ENCODE peak calls at places on chromosomes 6 and 20, in nine cellular contexts. One of them, this sample, is unnamed.

GRCh38 chr6:87481936-87482335 is 9.2 kb downstream of the SLC35A1 start:
- DNase-seq in heart left ventricle: no peak
- DNase-seq in ovary: no peak
- DNase-seq in HepG2: no peak
- DNase-seq in tibial nerve: no peak
- DNase-seq in adrenal gland: no peak
- DNase-seq in HCT116: no peak
- DNase-seq in gastrocnemius medialis: no peak
- DNase-seq in endothelial cell of umbilical vein: no peak
- DNase-seq in this sample: no peak

GRCh38 chr20:44324343-44324742 is 12.5 kb upstream of the R3HDML start:
- DNase-seq in HCT116: no peak
- DNase-seq in adrenal gland: no peak
- DNase-seq in tibial nerve: no peak
- DNase-seq in endothelial cell of umbilical vein: no peak
- DNase-seq in heart left ventricle: no peak
- DNase-seq in gastrocnemius medialis: no peak
- DNase-seq in HepG2: no peak
- DNase-seq in ovary: no peak
- DNase-seq in this sample: no peak

GRCh38 chr6:12182676-12183075 is 107.5 kb upstream of the EDN1 start:
- DNase-seq in ovary: no peak
- DNase-seq in HepG2: no peak
- DNase-seq in HCT116: no peak
- DNase-seq in adrenal gland: no peak
- DNase-seq in heart left ventricle: no peak
- DNase-seq in endothelial cell of umbilical vein: no peak
- DNase-seq in gastrocnemius medialis: no peak
- DNase-seq in tibial nerve: no peak
- DNase-seq in this sample: no peak

GRCh38 chr6:13528777-13529343 is 41.5 kb upstream of the GFOD1 start:
- DNase-seq in HepG2: no peak
- DNase-seq in adrenal gland: no peak
- DNase-seq in heart left ventricle: peak
- DNase-seq in HCT116: no peak
- DNase-seq in endothelial cell of umbilical vein: peak
- DNase-seq in gastrocnemius medialis: no peak
- DNase-seq in tibial nerve: no peak
- DNase-seq in ovary: no peak
- DNase-seq in this sample: no peak

GRCh38 chr6:158660331-158660730 is 10.5 kb downstream of the SYTL3 start:
- DNase-seq in gastrocnemius medialis: no peak
- DNase-seq in tibial nerve: no peak
- DNase-seq in endothelial cell of umbilical vein: no peak
- DNase-seq in HCT116: no peak
- DNase-seq in heart left ventricle: no peak
- DNase-seq in adrenal gland: no peak
- DNase-seq in HepG2: no peak
- DNase-seq in ovary: no peak
- DNase-seq in this sample: peak

GRCh38 chr20:10524034-10524476 is 89.0 kb downstream of the SLX4IP start:
- DNase-seq in HCT116: no peak
- DNase-seq in tibial nerve: peak
- DNase-seq in gastrocnemius medialis: peak
- DNase-seq in heart left ventricle: peak
- DNase-seq in adrenal gland: no peak
- DNase-seq in HepG2: no peak
- DNase-seq in endothelial cell of umbilical vein: no peak
- DNase-seq in ovary: peak
- DNase-seq in this sample: no peak

GRCh38 chr6:159113223-159113622 is 56.0 kb upstream of the FNDC1 start:
- DNase-seq in endothelial cell of umbilical vein: no peak
- DNase-seq in heart left ventricle: no peak
- DNase-seq in tibial nerve: no peak
- DNase-seq in adrenal gland: no peak
- DNase-seq in HCT116: no peak
- DNase-seq in ovary: no peak
- DNase-seq in gastrocnemius medialis: no peak
- DNase-seq in HepG2: no peak
- DNase-seq in this sample: no peak

GRCh38 chr20:51697119-51697826 is 70.9 kb downstream of the ATP9A start:
- DNase-seq in endothelial cell of umbilical vein: peak
- DNase-seq in HCT116: no peak
- DNase-seq in adrenal gland: no peak
- DNase-seq in HepG2: no peak
- DNase-seq in heart left ventricle: no peak
- DNase-seq in gastrocnemius medialis: no peak
- DNase-seq in ovary: no peak
- DNase-seq in tibial nerve: no peak
- DNase-seq in this sample: no peak

GRCh38 chr6:170090561-170090960 is 200.3 kb downstream of the DLL1 start:
- DNase-seq in tibial nerve: no peak
- DNase-seq in heart left ventricle: peak
- DNase-seq in gastrocnemius medialis: no peak
- DNase-seq in adrenal gland: peak
- DNase-seq in endothelial cell of umbilical vein: no peak
- DNase-seq in HCT116: no peak
- DNase-seq in ovary: no peak
- DNase-seq in HepG2: no peak
- DNase-seq in this sample: no peak

GRCh38 chr6:44925100-44925739 is 402.9 kb upstream of the RUNX2 start:
- DNase-seq in gastrocnemius medialis: no peak
- DNase-seq in endothelial cell of umbilical vein: peak
- DNase-seq in tibial nerve: no peak
- DNase-seq in adrenal gland: no peak
- DNase-seq in HCT116: no peak
- DNase-seq in ovary: no peak
- DNase-seq in heart left ventricle: no peak
- DNase-seq in HepG2: peak
- DNase-seq in this sample: peak

GRCh38 chr6:161536141-161536735 is 262.4 kb upstream of the AGPAT4 start:
- DNase-seq in HepG2: no peak
- DNase-seq in adrenal gland: no peak
- DNase-seq in HCT116: no peak
- DNase-seq in ovary: no peak
- DNase-seq in tibial nerve: no peak
- DNase-seq in gastrocnemius medialis: no peak
- DNase-seq in endothelial cell of umbilical vein: no peak
- DNase-seq in heart left ventricle: no peak
- DNase-seq in this sample: no peak

GRCh38 chr20:57795347-57795697 is 85.5 kb upstream of the PMEPA1 start:
- DNase-seq in HCT116: no peak
- DNase-seq in heart left ventricle: no peak
- DNase-seq in tibial nerve: no peak
- DNase-seq in gastrocnemius medialis: no peak
- DNase-seq in HepG2: peak
- DNase-seq in ovary: no peak
- DNase-seq in endothelial cell of umbilical vein: no peak
- DNase-seq in adrenal gland: no peak
- DNase-seq in this sample: no peak

GRCh38 chr6:56691201-56691595 is 48.5 kb upstream of the DST start:
- DNase-seq in HCT116: no peak
- DNase-seq in heart left ventricle: no peak
- DNase-seq in gastrocnemius medialis: no peak
- DNase-seq in ovary: no peak
- DNase-seq in adrenal gland: no peak
- DNase-seq in endothelial cell of umbilical vein: no peak
- DNase-seq in tibial nerve: no peak
- DNase-seq in HepG2: no peak
- DNase-seq in this sample: no peak
- TF ChIP-seq POLR2A in HCT116: no peak
- TF ChIP-seq POLR2A in heart left ventricle: no peak
- TF ChIP-seq POLR2A in gastrocnemius medialis: peak
- TF ChIP-seq POLR2A in ovary: no peak
- TF ChIP-seq POLR2A in adrenal gland: no peak
- TF ChIP-seq POLR2A in endothelial cell of umbilical vein: no peak
- TF ChIP-seq POLR2A in tibial nerve: no peak
- TF ChIP-seq POLR2A in HepG2: no peak
- TF ChIP-seq POLR2A in this sample: no peak

GRCh38 chr20:32051720-32052089 is 337 bp upstream of the HCK start:
- DNase-seq in ovary: no peak
- DNase-seq in endothelial cell of umbilical vein: no peak
- DNase-seq in adrenal gland: no peak
- DNase-seq in heart left ventricle: no peak
- DNase-seq in gastrocnemius medialis: no peak
- DNase-seq in HCT116: no peak
- DNase-seq in tibial nerve: no peak
- DNase-seq in HepG2: no peak
- DNase-seq in this sample: no peak

GRCh38 chr20:32053648-32054047 is 1.6 kb downstream of the HCK start:
- DNase-seq in ovary: no peak
- DNase-seq in tibial nerve: no peak
- DNase-seq in HepG2: no peak
- DNase-seq in HCT116: no peak
- DNase-seq in adrenal gland: no peak
- DNase-seq in endothelial cell of umbilical vein: no peak
- DNase-seq in gastrocnemius medialis: no peak
- DNase-seq in heart left ventricle: no peak
- DNase-seq in this sample: no peak

GRCh38 chr20:32050851-32051556 is 1.0 kb upstream of the HCK start:
- DNase-seq in gastrocnemius medialis: no peak
- DNase-seq in adrenal gland: peak
- DNase-seq in HepG2: no peak
- DNase-seq in tibial nerve: no peak
- DNase-seq in HCT116: no peak
- DNase-seq in ovary: no peak
- DNase-seq in endothelial cell of umbilical vein: no peak
- DNase-seq in heart left ventricle: peak
- DNase-seq in this sample: no peak

GRCh38 chr20:32052792-32053362 is 835 bp downstream of the HCK start:
- DNase-seq in ovary: peak
- DNase-seq in heart left ventricle: peak
- DNase-seq in HepG2: no peak
- DNase-seq in HCT116: no peak
- DNase-seq in adrenal gland: peak
- DNase-seq in gastrocnemius medialis: peak
- DNase-seq in endothelial cell of umbilical vein: no peak
- DNase-seq in tibial nerve: no peak
- DNase-seq in this sample: no peak

DNA sequence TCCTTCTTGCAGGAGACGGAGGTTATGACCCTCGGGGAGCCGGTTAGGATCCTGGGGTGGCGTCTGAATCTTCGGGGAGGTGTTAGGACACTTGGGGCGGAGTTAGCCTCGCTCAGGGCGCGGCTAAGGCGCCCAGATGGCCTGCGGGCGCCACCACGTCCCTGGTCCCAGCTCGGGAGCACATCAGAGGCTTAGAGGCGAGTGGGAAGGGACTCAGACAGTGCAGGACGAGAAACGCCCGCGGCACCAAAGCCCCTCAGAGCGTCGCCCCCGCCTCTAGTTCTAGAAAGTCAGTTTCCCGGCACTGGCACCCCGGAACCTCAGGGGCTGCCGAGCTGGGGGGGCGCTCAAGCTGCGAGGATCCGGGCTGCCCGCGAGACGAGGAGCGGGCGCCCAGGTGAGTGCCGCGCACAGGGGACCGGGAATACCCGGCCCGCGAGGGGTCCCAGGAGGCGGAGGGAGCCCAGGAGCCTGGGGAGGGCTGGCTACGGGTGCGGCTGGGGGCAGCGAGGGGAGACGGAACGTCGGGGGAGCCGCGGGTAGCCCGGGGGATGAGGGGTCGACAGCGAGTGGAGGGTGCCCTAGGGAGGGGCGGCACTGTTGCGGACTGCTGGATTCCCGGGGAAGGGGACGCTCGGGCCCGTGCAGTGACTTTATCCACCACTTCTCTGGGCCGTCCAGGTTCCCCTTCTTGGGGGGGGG is at the start of gene HCK:
- DNase-seq in ovary: no peak
- DNase-seq in HepG2: no peak
- DNase-seq in heart left ventricle: peak
- DNase-seq in adrenal gland: no peak
- DNase-seq in tibial nerve: no peak
- DNase-seq in gastrocnemius medialis: no peak
- DNase-seq in HCT116: no peak
- DNase-seq in endothelial cell of umbilical vein: no peak
- DNase-seq in this sample: no peak
- TF ChIP-seq POLR2A in ovary: no peak
- TF ChIP-seq POLR2A in HepG2: no peak
- TF ChIP-seq POLR2A in heart left ventricle: no peak
- TF ChIP-seq POLR2A in adrenal gland: no peak
- TF ChIP-seq POLR2A in tibial nerve: no peak
- TF ChIP-seq POLR2A in gastrocnemius medialis: no peak
- TF ChIP-seq POLR2A in HCT116: no peak
- TF ChIP-seq POLR2A in endothelial cell of umbilical vein: no peak
- TF ChIP-seq POLR2A in this sample: no peak

DNA sequence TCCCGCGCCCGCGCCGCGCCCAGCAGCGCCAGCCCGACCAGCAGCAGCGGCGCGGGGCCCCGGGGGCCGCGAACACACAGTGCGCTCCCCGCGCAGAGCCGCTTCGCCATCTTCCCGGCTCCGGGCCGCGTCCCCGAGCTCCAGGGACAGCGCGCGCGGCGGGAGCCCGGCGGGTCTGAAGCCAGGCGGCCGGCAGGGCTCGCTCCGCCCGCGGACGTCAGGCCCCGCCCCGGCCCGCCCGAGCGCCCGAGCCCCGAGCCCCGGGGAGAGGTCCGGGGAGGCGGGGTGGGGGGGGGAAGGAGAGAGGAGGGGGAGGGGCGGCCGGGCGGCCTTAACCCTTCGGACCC is at the start of gene LAMA5:
- DNase-seq in endothelial cell of umbilical vein: no peak
- DNase-seq in HCT116: no peak
- DNase-seq in HepG2: peak
- DNase-seq in tibial nerve: no peak
- DNase-seq in ovary: no peak
- DNase-seq in adrenal gland: peak
- DNase-seq in gastrocnemius medialis: peak
- DNase-seq in heart left ventricle: peak
- DNase-seq in this sample: peak
- TF ChIP-seq POLR2A in endothelial cell of umbilical vein: no peak
- TF ChIP-seq POLR2A in HCT116: peak
- TF ChIP-seq POLR2A in HepG2: peak
- TF ChIP-seq POLR2A in tibial nerve: peak
- TF ChIP-seq POLR2A in ovary: no peak
- TF ChIP-seq POLR2A in adrenal gland: peak
- TF ChIP-seq POLR2A in gastrocnemius medialis: peak
- TF ChIP-seq POLR2A in heart left ventricle: peak
- TF ChIP-seq POLR2A in this sample: no peak

DNA sequence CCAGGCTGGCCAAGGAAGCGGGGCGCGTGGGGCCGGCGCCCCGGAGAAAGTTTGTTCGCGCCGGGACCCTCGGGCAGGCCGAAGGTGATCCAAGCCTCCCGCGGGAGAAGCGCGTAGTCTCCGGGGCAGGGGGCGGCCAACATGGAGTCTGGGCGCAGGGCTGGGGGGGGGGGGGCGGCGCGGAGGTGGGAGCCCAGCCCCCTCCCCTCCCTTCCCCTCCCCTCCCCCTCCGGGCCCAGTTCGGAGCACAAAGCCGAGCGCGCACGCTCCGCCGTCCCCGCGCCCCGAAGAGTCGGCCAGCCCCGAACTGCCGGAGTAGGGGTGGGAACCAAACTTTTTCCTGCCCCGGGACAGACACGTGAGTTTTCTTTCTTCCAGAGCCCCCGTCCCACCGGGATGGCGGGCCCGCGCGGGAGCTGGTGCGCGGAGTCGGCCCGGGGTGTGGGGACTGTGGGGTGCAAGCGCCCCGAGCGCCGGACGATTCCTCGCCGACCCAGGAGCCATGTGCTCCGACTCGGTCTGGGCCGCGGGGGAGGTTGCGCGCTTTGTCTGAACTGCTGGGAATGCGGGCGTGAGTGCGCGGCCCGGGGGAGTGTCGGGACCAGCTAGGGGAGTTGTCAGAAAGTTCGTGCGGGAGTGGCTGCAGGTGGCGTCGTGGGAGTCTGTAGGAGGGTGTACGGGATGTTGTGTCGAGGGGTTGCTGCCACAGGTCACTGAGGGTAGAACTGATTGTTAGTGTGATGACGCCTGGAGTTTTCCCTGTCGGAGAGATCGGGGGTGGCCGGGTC is 1.1 kb downstream of the TGIF2 start:
- DNase-seq in endothelial cell of umbilical vein: peak
- DNase-seq in ovary: peak
- DNase-seq in HCT116: no peak
- DNase-seq in gastrocnemius medialis: no peak
- DNase-seq in HepG2: peak
- DNase-seq in tibial nerve: no peak
- DNase-seq in heart left ventricle: peak
- DNase-seq in adrenal gland: peak
- DNase-seq in this sample: peak
- TF ChIP-seq POLR2A in endothelial cell of umbilical vein: no peak
- TF ChIP-seq POLR2A in ovary: peak
- TF ChIP-seq POLR2A in HCT116: no peak
- TF ChIP-seq POLR2A in gastrocnemius medialis: no peak
- TF ChIP-seq POLR2A in HepG2: peak
- TF ChIP-seq POLR2A in tibial nerve: no peak
- TF ChIP-seq POLR2A in heart left ventricle: no peak
- TF ChIP-seq POLR2A in adrenal gland: peak
- TF ChIP-seq POLR2A in this sample: no peak

This sample was measured in erythroblast.